ENCODE peak calls at places on chromosomes 2 and 18, in nine cellular contexts. B is epithelial cell of esophagus; D is mesothelial cell of epicardium; X is endothelial cell; J is fibroblast of lung; P is activated CD8-positive, alpha-beta T cell treated with anti-CD3 and anti-CD28 coated beads for 36 hours; E is H9; V is lower lobe of right lung; F is Panc1. N is an unnamed sample.

GRCh38 chr2:162091325-162092007 is 17.5 kb upstream of the DPP4 start:
- DNase-seq in B (peak), D (no peak), X (no peak), J (no peak), P (peak), E (peak), V (no peak), F (no peak), N (peak)

GRCh38 chr2:17593841-17594482 is 53.5 kb downstream of the VSNL1 start:
- DNase-seq in B (no peak), D (no peak), X (no peak), J (peak), P (no peak), E (no peak), V (no peak), F (no peak), N (no peak)

GRCh38 chr2:240959941-240960308 is 38.5 kb upstream of the SNED1 start:
- DNase-seq in B (no peak), D (no peak), X (no peak), J (no peak), P (no peak), E (peak), V (no peak), F (no peak), N (no peak)

GRCh38 chr2:239661334-239662312 is 260.8 kb upstream of the HDAC4 start:
- DNase-seq in B (no peak), D (no peak), X (no peak), J (no peak), P (no peak), E (no peak), V (no peak), F (no peak), N (no peak)

GRCh38 chr2:45790157-45790723 is 138.8 kb downstream of the PRKCE start:
- DNase-seq in B (no peak), D (no peak), X (peak), J (no peak), P (no peak), E (no peak), V (no peak), F (no peak), N (no peak)

GRCh38 chr18:24397131-24397693 is 412 bp downstream of the OSBPL1A start:
- DNase-seq in B (peak), D (peak), X (peak), J (peak), P (peak), E (no peak), V (peak), F (peak), N (peak)

GRCh38 chr2:11235583-11235982 is 80.3 kb downstream of the SLC66A3 start:
- DNase-seq in B (no peak), D (no peak), X (no peak), J (no peak), P (no peak), E (no peak), V (no peak), F (no peak), N (no peak)

GRCh38 chr2:140442319-140442718 is 1662.1 kb upstream of the NXPH2 start:
- DNase-seq in B (no peak), D (no peak), X (no peak), J (peak), P (no peak), E (no peak), V (no peak), F (no peak), N (peak)

GRCh38 chr2:159140070-159140774 is 146.3 kb downstream of the WDSUB1 start:
- DNase-seq in B (peak), D (no peak), X (no peak), J (peak), P (no peak), E (no peak), V (no peak), F (no peak), N (peak)

GRCh38 chr2:219369447-219369861 is 18.3 kb downstream of the DNPEP start:
- DNase-seq in B (peak), D (no peak), X (no peak), J (peak), P (no peak), E (no peak), V (peak), F (no peak), N (peak)

GRCh38 chr2:121689356-121689755 is 40.1 kb upstream of the CLASP1 start:
- DNase-seq in B (no peak), D (no peak), X (peak), J (peak), P (no peak), E (no peak), V (no peak), F (no peak), N (peak)

GRCh38 chr2:233363744-233364235 is 9.5 kb downstream of the DGKD start:
- DNase-seq in B (no peak), D (no peak), X (no peak), J (no peak), P (no peak), E (no peak), V (no peak), F (no peak), N (no peak)

GRCh38 chr2:102141915-102142828 is at the start of gene IL1R1:
- DNase-seq in B (peak), D (peak), X (peak), J (peak), P (no peak), E (peak), V (peak), F (no peak), N (peak)

GRCh38 chr2:30208453-30208852 is 22.9 kb upstream of the LBH start:
- DNase-seq in B (peak), D (no peak), X (peak), J (peak), P (peak), E (peak), V (no peak), F (peak), N (peak)

GRCh38 chr18:55869547-55869946 is 281.6 kb upstream of the TCF4 start:
- DNase-seq in B (no peak), D (no peak), X (no peak), J (no peak), P (no peak), E (no peak), V (no peak), F (no peak), N (no peak)

GRCh38 chr18:79524181-79525078 is 128.7 kb downstream of the NFATC1 start:
- DNase-seq in B (no peak), D (no peak), X (no peak), J (no peak), P (peak), E (peak), V (peak), F (no peak), N (no peak)

GRCh38 chr2:223576873-223577272 is 25.3 kb downstream of the SCG2 start:
- DNase-seq in B (peak), D (no peak), X (no peak), J (peak), P (no peak), E (no peak), V (no peak), F (no peak), N (peak)

GRCh38 chr2:24307961-24308360 is 52.4 kb downstream of the ITSN2 start:
- DNase-seq in B (no peak), D (no peak), X (no peak), J (peak), P (no peak), E (no peak), V (no peak), F (no peak), N (peak)

GRCh38 chr18:76353046-76353445 is 142.0 kb downstream of the ZNF516 start:
- DNase-seq in B (no peak), D (no peak), X (no peak), J (no peak), P (no peak), E (no peak), V (no peak), F (no peak), N (no peak)

GRCh38 chr18:3262234-3263171 is 570 bp downstream of the MYL12B start:
- DNase-seq in B (peak), D (no peak), X (no peak), J (no peak), P (peak), E (no peak), V (no peak), F (no peak), N (no peak)

GRCh38 chr2:71711470-71711857 is 258.1 kb downstream of the DYSF start:
- DNase-seq in B (no peak), D (no peak), X (no peak), J (peak), P (no peak), E (no peak), V (no peak), F (no peak), N (peak)

GRCh38 chr18:59907172-59907571 is 7.4 kb downstream of the PMAIP1 start:
- DNase-seq in B (no peak), D (no peak), X (no peak), J (no peak), P (peak), E (no peak), V (no peak), F (no peak), N (no peak)

GRCh38 chr2:98793275-98793674 is 62.3 kb upstream of the MGAT4A start:
- DNase-seq in B (peak), D (no peak), X (no peak), J (no peak), P (no peak), E (no peak), V (no peak), F (no peak), N (no peak)

GRCh38 chr2:120919771-120920437 is 184.2 kb downstream of the GLI2 start:
- DNase-seq in B (peak), D (no peak), X (no peak), J (peak), P (no peak), E (no peak), V (no peak), F (no peak), N (peak)

GRCh38 chr18:32343634-32344033 is 127.0 kb downstream of the GAREM1 start:
- DNase-seq in B (no peak), D (no peak), X (no peak), J (no peak), P (no peak), E (no peak), V (no peak), F (no peak), N (no peak)

GRCh38 chr2:73233932-73234832 is at the start of gene CCT7:
- DNase-seq in B (peak), D (peak), X (peak), J (peak), P (peak), E (peak), V (peak), F (peak), N (peak)

GRCh38 chr2:42593282-42593681 is 24.9 kb downstream of the MTA3 start:
- DNase-seq in B (no peak), D (no peak), X (no peak), J (no peak), P (no peak), E (no peak), V (no peak), F (no peak), N (no peak)

GRCh38 chr2:101655941-101656422 is 41.5 kb upstream of the MAP4K4 start:
- DNase-seq in B (no peak), D (no peak), X (no peak), J (peak), P (no peak), E (no peak), V (no peak), F (no peak), N (peak)

GRCh38 chr2:85216051-85216431 is 82.8 kb downstream of the TCF7L1 start:
- DNase-seq in B (peak), D (no peak), X (peak), J (no peak), P (no peak), E (no peak), V (no peak), F (no peak), N (peak)

GRCh38 chr2:161303535-161304050 is 4.6 kb upstream of the PSMD14 start:
- DNase-seq in B (no peak), D (no peak), X (no peak), J (no peak), P (no peak), E (no peak), V (no peak), F (no peak), N (no peak)

GRCh38 chr2:113965644-113966043 is 75.8 kb downstream of the ACTR3 start:
- DNase-seq in B (peak), D (no peak), X (peak), J (peak), P (peak), E (peak), V (no peak), F (peak), N (no peak)

GRCh38 chr18:74274690-74275089 is 17.1 kb downstream of the CYB5A start:
- DNase-seq in B (no peak), D (no peak), X (no peak), J (no peak), P (no peak), E (no peak), V (no peak), F (no peak), N (no peak)

GRCh38 chr2:23356711-23357110 is 28.3 kb upstream of the KLHL29 start:
- DNase-seq in B (no peak), D (no peak), X (no peak), J (no peak), P (no peak), E (no peak), V (no peak), F (no peak), N (no peak)

GRCh38 chr2:109143214-109144187 is 14.5 kb downstream of the SH3RF3 start:
- DNase-seq in B (no peak), D (no peak), X (no peak), J (no peak), P (peak), E (no peak), V (no peak), F (no peak), N (no peak)

GRCh38 chr2:156708051-156708450 is 271.9 kb downstream of the GPD2 start:
- DNase-seq in B (peak), D (no peak), X (no peak), J (peak), P (no peak), E (no peak), V (no peak), F (no peak), N (no peak)

GRCh38 chr2:68431316-68431972 is 35.6 kb downstream of the FBXO48 start:
- DNase-seq in B (no peak), D (no peak), X (no peak), J (no peak), P (no peak), E (no peak), V (no peak), F (no peak), N (no peak)

GRCh38 chr18:45652703-45653490 is 37.6 kb downstream of the SLC14A2 start:
- DNase-seq in B (peak), D (no peak), X (no peak), J (no peak), P (no peak), E (no peak), V (no peak), F (no peak), N (peak)

GRCh38 chr2:85394256-85394655 is 15.9 kb downstream of the CAPG start:
- DNase-seq in B (no peak), D (no peak), X (no peak), J (no peak), P (no peak), E (no peak), V (no peak), F (no peak), N (no peak)

GRCh38 chr2:199757466-199757865 is 93.5 kb downstream of the FTCDNL1 start:
- DNase-seq in B (no peak), D (no peak), X (no peak), J (peak), P (no peak), E (no peak), V (no peak), F (no peak), N (peak)

GRCh38 chr2:199764273-199764800 is 86.7 kb downstream of the FTCDNL1 start:
- DNase-seq in B (no peak), D (no peak), X (no peak), J (no peak), P (no peak), E (no peak), V (no peak), F (no peak), N (no peak)

GRCh38 chr2:199765646-199766045 is 85.3 kb downstream of the FTCDNL1 start:
- DNase-seq in B (no peak), D (no peak), X (no peak), J (no peak), P (no peak), E (no peak), V (no peak), F (no peak), N (no peak)

DNA sequence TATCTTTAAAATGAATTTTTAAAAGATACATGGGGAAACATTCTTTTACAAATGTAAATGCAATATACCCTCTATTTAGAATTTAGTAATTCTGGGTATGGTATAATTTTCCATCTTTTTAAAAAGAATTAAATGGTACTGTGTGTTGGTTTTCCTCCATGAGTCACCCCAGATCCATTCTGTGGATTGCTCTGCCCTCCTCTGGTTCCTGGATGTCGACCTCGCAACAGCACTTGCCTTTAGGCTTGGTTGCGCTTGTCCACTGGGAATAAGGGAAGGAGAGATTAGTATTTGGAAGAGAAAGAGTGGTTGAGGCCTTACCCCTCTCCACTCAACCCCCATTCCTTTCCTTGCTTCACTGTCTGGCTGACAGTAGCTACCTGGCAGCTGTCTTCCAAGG is 90.4 kb downstream of the FTCDNL1 start:
- DNase-seq in B (no peak), D (no peak), X (no peak), J (no peak), P (no peak), E (no peak), V (no peak), F (no peak), N (no peak)
- TF ChIP-seq CTCF in B (no peak), D (no peak), X (no peak), J (no peak), P (no peak), E (peak), V (no peak), F (no peak), N (no peak)

GRCh38 chr2:20674309-20674965 is 7.5 kb downstream of the GDF7 start:
- DNase-seq in B (no peak), D (no peak), X (no peak), J (no peak), P (no peak), E (no peak), V (no peak), F (no peak), N (no peak)

GRCh38 chr2:20674974-20675679 is 8.2 kb downstream of the GDF7 start:
- DNase-seq in B (peak), D (no peak), X (peak), J (peak), P (no peak), E (no peak), V (no peak), F (no peak), N (peak)

GRCh38 chr2:20677301-20678176 is 10.6 kb downstream of the GDF7 start:
- DNase-seq in B (no peak), D (no peak), X (peak), J (no peak), P (no peak), E (peak), V (no peak), F (peak), N (no peak)

GRCh38 chr2:20675701-20676352 is 8.9 kb downstream of the GDF7 start:
- DNase-seq in B (peak), D (no peak), X (no peak), J (no peak), P (peak), E (peak), V (no peak), F (no peak), N (peak)

GRCh38 chr2:20676353-20677215 is 9.6 kb downstream of the GDF7 start:
- DNase-seq in B (no peak), D (no peak), X (no peak), J (no peak), P (no peak), E (peak), V (no peak), F (no peak), N (no peak)
- TF ChIP-seq CTCF in B (peak), D (no peak), X (peak), J (no peak), P (no peak), E (no peak), V (no peak), F (no peak), N (no peak)

DNA sequence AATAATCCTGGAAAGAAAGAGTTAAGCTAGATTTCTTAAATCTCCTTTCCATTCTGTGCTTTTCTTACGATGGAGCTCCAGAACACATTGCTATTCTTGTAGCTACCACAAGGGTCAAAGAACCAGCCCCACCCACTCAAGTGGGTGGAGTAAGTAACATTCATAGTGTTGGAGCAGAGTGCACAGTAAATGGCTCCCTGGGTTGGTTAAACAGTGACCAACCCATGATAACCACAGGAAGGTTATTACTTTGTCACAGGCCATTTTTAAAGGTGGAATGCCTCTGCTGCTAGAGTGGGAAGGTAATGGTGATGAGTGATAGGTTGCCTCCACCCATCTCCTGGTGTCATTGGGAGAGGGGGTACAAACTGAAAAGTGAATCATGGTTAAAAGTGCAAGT is 13.9 kb downstream of the ARPC2 start:
- DNase-seq in B (peak), D (no peak), X (no peak), J (peak), P (peak), E (no peak), V (no peak), F (no peak), N (peak)
- TF ChIP-seq CTCF in B (peak), D (peak), X (peak), J (peak), P (peak), E (peak), V (peak), F (no peak), N (peak)

DNA sequence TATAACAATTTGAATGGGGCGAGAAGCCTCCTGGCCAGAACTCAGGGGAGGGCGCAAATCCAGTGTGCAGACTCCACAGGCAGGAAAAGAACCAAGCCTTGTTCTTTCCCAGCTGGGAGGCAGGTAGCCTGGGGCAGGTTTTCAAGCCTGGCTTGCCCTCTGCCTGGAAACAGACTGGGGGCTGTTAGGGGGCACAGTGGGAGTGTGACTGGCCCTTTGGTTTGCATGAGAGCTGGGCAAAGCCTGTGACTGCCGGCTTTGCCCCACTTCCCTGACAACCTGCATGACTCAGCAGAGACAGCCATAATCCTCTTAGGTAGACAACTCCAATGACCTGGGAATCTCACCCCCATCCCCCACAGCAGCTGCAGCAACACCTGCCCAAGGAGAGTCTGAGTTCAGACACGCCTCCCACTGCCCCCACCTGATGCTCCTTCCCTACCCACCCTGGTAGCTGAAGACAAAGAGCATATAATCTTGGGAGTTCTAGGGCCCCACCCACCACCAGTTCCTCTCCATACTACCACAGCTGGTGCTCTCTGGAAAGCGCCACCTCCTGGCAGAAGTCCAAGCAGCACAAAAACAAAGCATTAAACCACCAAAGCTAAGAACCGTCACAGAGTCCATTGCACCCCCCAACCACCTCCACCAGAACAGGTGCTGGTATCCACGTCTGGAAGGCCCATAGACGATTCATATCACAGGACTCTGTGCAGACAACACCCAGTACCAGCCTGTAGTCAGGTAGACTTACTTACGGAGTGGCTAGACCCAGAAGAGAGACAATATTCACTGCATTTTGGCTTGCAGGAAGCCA is 402.5 kb downstream of the STK39 start:
- DNase-seq in B (peak), D (no peak), X (no peak), J (no peak), P (peak), E (peak), V (no peak), F (no peak), N (no peak)
- TF ChIP-seq CTCF in B (no peak), D (no peak), X (no peak), J (no peak), P (no peak), E (peak), V (no peak), F (no peak), N (no peak)

N was measured in foreskin fibroblast.